ENCODE peak calls at places on chromosomes 5 and 9, in seven cellular contexts. P is T-helper 2 cell, B is SW480, R is ovary, G is T follicular helper cell, T is HCEC 1CT, D is posterior vena cava. Y is an unnamed sample.

GRCh38 chr9:133108794-133109641 is 12.0 kb downstream of the RALGDS start:
- DNase-seq in P (no peak), B (no peak), R (no peak), G (no peak), T (no peak), D (peak; percentile 76), Y (no peak)

GRCh38 chr5:127233590-127233989 is 57.0 kb upstream of the MEGF10 start:
- DNase-seq in P (no peak), B (no peak), R (no peak), G (no peak), T (no peak), D (no peak), Y (no peak)

GRCh38 chr9:1460143-1460769 is 410.1 kb downstream of the DMRT2 start:
- DNase-seq in P (peak; percentile 50), B (peak; percentile 30), R (no peak), G (no peak), T (no peak), D (no peak), Y (peak; percentile 46)

GRCh38 chr5:173329370-173330150 is 1.3 kb upstream of the STC2 start:
- DNase-seq in P (peak; percentile 40), B (peak; percentile 93), R (no peak), G (no peak), T (peak; percentile 39), D (no peak), Y (no peak)

GRCh38 chr9:137793196-137793841 is 84.3 kb upstream of the CACNA1B start:
- DNase-seq in P (no peak), B (no peak), R (no peak), G (no peak), T (no peak), D (no peak), Y (no peak)

GRCh38 chr9:89993678-89994630 is 389.1 kb downstream of the GADD45G start:
- DNase-seq in P (no peak), B (peak; percentile 23), R (peak; percentile 25), G (no peak), T (no peak), D (no peak), Y (no peak)

GRCh38 chr5:79527431-79527830 is 13.5 kb upstream of the HOMER1 start:
- DNase-seq in P (no peak), B (no peak), R (no peak), G (no peak), T (no peak), D (no peak), Y (no peak)

GRCh38 chr9:103471241-103471640 is 476.1 kb downstream of the CYLC2 start:
- DNase-seq in P (no peak), B (peak; percentile 60), R (no peak), G (no peak), T (no peak), D (no peak), Y (no peak)

GRCh38 chr9:113570749-113571711 is 107.5 kb downstream of the RGS3 start:
- DNase-seq in P (peak; percentile 26), B (no peak), R (no peak), G (no peak), T (peak; percentile 34), D (peak; percentile 17), Y (no peak)

GRCh38 chr9:129166962-129167557 is 11.0 kb downstream of the IER5L start:
- DNase-seq in P (no peak), B (peak; percentile 66), R (peak; percentile 79), G (no peak), T (peak; percentile 80), D (no peak), Y (no peak)

GRCh38 chr5:97071101-97071500 is 71.3 kb downstream of the LIX1 start:
- DNase-seq in P (no peak), B (no peak), R (peak; percentile 11), G (no peak), T (peak; percentile 86), D (no peak), Y (no peak)

GRCh38 chr9:113343732-113344231 is 3.7 kb upstream of the WDR31 start:
- DNase-seq in P (peak; percentile 16), B (peak; percentile 39), R (no peak), G (no peak), T (no peak), D (peak; percentile 92), Y (peak; percentile 95)

GRCh38 chr9:18665947-18666346 is 192.0 kb downstream of the ADAMTSL1 start:
- DNase-seq in P (no peak), B (no peak), R (no peak), G (no peak), T (no peak), D (no peak), Y (no peak)

GRCh38 chr5:169753795-169754194 is 116.7 kb downstream of the DOCK2 start:
- DNase-seq in P (no peak), B (no peak), R (no peak), G (no peak), T (no peak), D (no peak), Y (no peak)

Y was measured in SK-MEL-5.